ENCODE peak calls at places on chromosomes 6 and 20, in nine cellular contexts. H, X, R, T, L, M, P, A and E are unnamed samples.

GRCh38 chr20:54062812-54063280 is 7.5 kb downstream of the BCAS1 start:
- DNase-seq in T (peak; percentile 61), L (peak; percentile 64), A (no peak), X (no peak), M (no peak), H (no peak), R (no peak), P (peak; percentile 78), E (peak; percentile 68)

GRCh38 chr6:160005861-160006540 is 37.1 kb downstream of the IGF2R start:
- DNase-seq in M (no peak), L (no peak), X (no peak), A (peak; percentile 49), R (peak; percentile 87), T (no peak), P (no peak), H (no peak), E (no peak)

GRCh38 chr20:20267685-20268429 is 100.0 kb upstream of the INSM1 start:
- DNase-seq in A (no peak), R (no peak), T (no peak), L (no peak), P (no peak), X (no peak), M (no peak), H (no peak), E (no peak)

GRCh38 chr20:3749689-3750639 is 17.5 kb downstream of the HSPA12B start:
- DNase-seq in A (no peak), L (no peak), X (no peak), T (peak; percentile 64), M (no peak), P (peak; percentile 21), R (peak; percentile 91), H (no peak), E (no peak)

GRCh38 chr20:8853805-8854338 is 215.0 kb upstream of the PLCB4 start:
- DNase-seq in R (no peak), T (peak; percentile 83), X (no peak), H (no peak), L (peak; percentile 79), P (peak; percentile 84), M (peak; percentile 64), A (peak; percentile 29), E (peak; percentile 92)

GRCh38 chr6:163735076-163735475 is 320.6 kb downstream of the QKI start:
- DNase-seq in R (no peak), P (no peak), M (no peak), L (no peak), T (no peak), X (no peak), A (no peak), H (no peak), E (no peak)

GRCh38 chr6:64527899-64528298 is 892.3 kb downstream of the PHF3 start:
- DNase-seq in A (no peak), R (no peak), H (no peak), L (no peak), T (no peak), M (no peak), X (no peak), P (no peak), E (no peak)

GRCh38 chr6:156639023-156639728 is 138.0 kb upstream of the ARID1B start:
- DNase-seq in M (no peak), X (no peak), R (no peak), T (no peak), H (no peak), A (no peak), P (no peak), L (no peak), E (no peak)

GRCh38 chr20:25270829-25271251 is 23.0 kb downstream of the PYGB start:
- DNase-seq in M (no peak), L (no peak), H (no peak), X (no peak), R (no peak), T (no peak), P (no peak), A (peak; percentile 5), E (no peak)

GRCh38 chr6:36493859-36494258 is 51.1 kb downstream of the KCTD20 start:
- DNase-seq in T (no peak), A (no peak), M (no peak), X (no peak), P (no peak), H (no peak), L (peak; percentile 53), R (no peak), E (no peak)